ENCODE peak calls at places on chromosomes 16 and 17, in ten cellular contexts. M is HepG2, S is stomach, F is GM23248, D is tibial nerve, R is HCT116, Y is heart right ventricle, Q is BE2C, T is IMR-90, W is gastrocnemius medialis. U is an unnamed sample.

GRCh38 chr17:29237476-29238132 is 9.1 kb upstream of the CRYBA1 start:
- DNase-seq in Q (no peak), D (no peak), Y (no peak), T (peak; percentile 80), R (peak; percentile 51), W (no peak), F (peak; percentile 89), M (no peak), S (no peak), U (no peak)

GRCh38 chr17:18953231-18953728 is 1.3 kb downstream of the SLC5A10 start:
- DNase-seq in D (no peak), F (no peak), W (no peak), Y (no peak), M (no peak), S (no peak), Q (no peak), R (no peak), T (no peak), U (no peak)

GRCh38 chr17:4518901-4519300 is 20.2 kb downstream of the SPNS2 start:
- DNase-seq in T (no peak), F (no peak), M (no peak), Y (no peak), Q (no peak), W (no peak), D (no peak), R (no peak), S (no peak), U (no peak)

GRCh38 chr17:68325961-68326360 is 34.7 kb downstream of the ARSG start:
- DNase-seq in D (no peak), Q (no peak), F (no peak), S (no peak), M (no peak), W (no peak), R (no peak), T (no peak), Y (no peak), U (no peak)

GRCh38 chr17:74599023-74599399 is 6.9 kb upstream of the CD300LD start:
- DNase-seq in T (no peak), Q (no peak), D (no peak), M (no peak), W (no peak), Y (no peak), F (peak; percentile 7), S (no peak), R (no peak), U (no peak)

GRCh38 chr16:15053904-15054303 is 2.0 kb downstream of the NTAN1 start:
- DNase-seq in D (no peak), R (no peak), T (no peak), S (no peak), Y (no peak), F (no peak), M (no peak), W (no peak), Q (no peak), U (no peak)

GRCh38 chr17:78781339-78782304 is at the start of gene CYTH1:
- DNase-seq in R (no peak), D (no peak), Y (peak; percentile 63), Q (peak; percentile 61), F (peak; percentile 70), T (no peak), M (no peak), W (no peak), S (peak; percentile 45), U (peak; percentile 46)

GRCh38 chr16:47461598-47462266 is 601 bp downstream of the PHKB start:
- DNase-seq in S (no peak), Y (no peak), W (peak; percentile 9), M (peak; percentile 68), Q (no peak), F (peak; percentile 70), R (peak; percentile 40), D (no peak), T (peak; percentile 48), U (peak; percentile 68)

GRCh38 chr17:59627269-59627668 is 7.6 kb downstream of the CLTC start:
- DNase-seq in S (no peak), D (no peak), R (no peak), W (no peak), T (peak; percentile 67), Q (no peak), F (peak; percentile 52), M (no peak), Y (no peak), U (no peak)

GRCh38 chr16:21646721-21647561 is 5.5 kb downstream of the IGSF6 start:
- DNase-seq in Q (no peak), M (no peak), W (no peak), Y (no peak), T (no peak), F (no peak), R (no peak), S (peak; percentile 35), D (no peak), U (no peak)

GRCh38 chr17:2594657-2595085 is 1.2 kb downstream of the PAFAH1B1 start:
- DNase-seq in S (no peak), W (no peak), T (no peak), R (no peak), D (no peak), M (no peak), F (peak; percentile 43), Y (no peak), Q (no peak), U (no peak)

GRCh38 chr16:67390816-67391423 is 2.4 kb downstream of the TPPP3 start:
- DNase-seq in Q (no peak), T (no peak), D (no peak), Y (no peak), S (no peak), M (no peak), F (no peak), R (no peak), W (no peak), U (no peak)

GRCh38 chr16:56886826-56887225 is 21.8 kb downstream of the SLC12A3 start:
- DNase-seq in W (no peak), T (no peak), Q (no peak), R (no peak), D (no peak), M (no peak), F (no peak), S (no peak), Y (no peak), U (no peak)
- H3K27me3 ChIP-seq in W (no peaks in the 10 kb centered on the region), T (peaks cover 16% of the 10 kb centered on the region), Q (no peaks in the 10 kb centered on the region), R (no peaks in the 10 kb centered on the region), D (no peaks in the 10 kb centered on the region), M (peaks cover 4% of the 10 kb centered on the region), F (no peaks in the 10 kb centered on the region), S (no peaks in the 10 kb centered on the region), Y (no peaks in the 10 kb centered on the region), U (no peaks in the 10 kb centered on the region)

GRCh38 chr17:70736375-70736957 is 567.1 kb downstream of the KCNJ2 start:
- DNase-seq in Q (no peak), W (no peak), R (no peak), D (no peak), Y (no peak), S (no peak), M (no peak), T (no peak), F (no peak), U (no peak)
- H3K27me3 ChIP-seq in Q (peaks cover 14% of the 10 kb centered on the region), W (no peaks in the 10 kb centered on the region), R (no peaks in the 10 kb centered on the region), D (no peaks in the 10 kb centered on the region), Y (no peaks in the 10 kb centered on the region), S (no peaks in the 10 kb centered on the region), M (no peaks in the 10 kb centered on the region), T (no peaks in the 10 kb centered on the region), F (no peaks in the 10 kb centered on the region), U (no peaks in the 10 kb centered on the region)

DNA sequence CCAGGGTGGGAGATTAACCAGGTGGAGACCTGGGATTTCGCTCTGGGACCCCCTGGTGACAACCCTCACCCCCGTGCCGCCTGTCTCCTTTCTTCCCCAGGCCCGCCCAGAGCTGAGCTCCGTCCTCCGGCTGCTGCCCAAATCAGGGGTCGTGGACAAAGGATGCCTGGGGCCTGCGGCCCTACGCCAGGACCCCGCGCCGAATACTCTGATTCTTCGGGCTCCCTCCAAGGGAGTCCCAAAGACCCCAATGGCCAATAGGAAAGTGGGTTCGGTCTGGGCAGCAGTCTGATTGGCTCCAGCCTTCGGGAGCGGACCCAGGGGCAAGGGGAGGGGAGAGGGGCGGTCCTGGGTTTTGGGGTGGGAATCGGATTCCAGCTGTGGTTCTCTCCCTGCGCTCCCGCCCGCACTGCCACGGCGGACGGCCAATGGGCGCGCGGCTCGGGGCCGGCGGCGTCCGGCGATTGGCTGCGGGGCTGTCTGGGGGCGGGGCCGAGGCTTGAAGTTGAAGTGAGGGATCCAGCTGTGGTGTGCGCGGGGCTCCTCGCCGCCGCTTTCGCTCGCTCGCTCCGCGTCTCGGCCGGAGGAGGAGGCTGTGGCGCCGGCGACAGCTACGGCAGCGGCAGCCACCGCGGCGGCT is at the start of gene CACNA1G:
- DNase-seq in Q (peak; percentile 94), Y (peak; percentile 92), W (peak; percentile 81), T (peak; percentile 70), D (peak; percentile 85), R (peak; percentile 80), S (peak; percentile 88), F (peak; percentile 95), M (peak; percentile 71), U (peak; percentile 84)
- H3K27me3 ChIP-seq in Q (peaks cover 39% of the 10 kb centered on the region), Y (peaks cover 56% of the 10 kb centered on the region), W (peaks cover 54% of the 10 kb centered on the region), T (peaks cover 65% of the 10 kb centered on the region), D (peaks cover 3% of the 10 kb centered on the region), R (no peaks in the 10 kb centered on the region), S (peaks cover 63% of the 10 kb centered on the region), F (peaks cover 6% of the 10 kb centered on the region), M (peaks cover 40% of the 10 kb centered on the region), U (peaks cover 23% of the 10 kb centered on the region)

GRCh38 chr16:84738255-84739038 is 38.6 kb downstream of the USP10 start:
- DNase-seq in F (peak; percentile 78), T (peak; percentile 70), W (peak; percentile 49), S (peak; percentile 82), D (peak; percentile 71), Y (peak; percentile 58), M (peak; percentile 78), Q (peak; percentile 82), R (peak; percentile 85), U (peak; percentile 77)

GRCh38 chr16:84732674-84733352 is 33.0 kb downstream of the USP10 start:
- DNase-seq in Q (no peak), S (no peak), M (no peak), R (no peak), W (no peak), T (no peak), D (no peak), F (no peak), Y (no peak), U (no peak)

GRCh38 chr16:84737192-84737591 is 37.4 kb downstream of the USP10 start:
- DNase-seq in Q (no peak), W (no peak), D (no peak), S (no peak), Y (no peak), M (no peak), F (no peak), T (no peak), R (no peak), U (no peak)

GRCh38 chr16:84737658-84738057 is 37.9 kb downstream of the USP10 start:
- DNase-seq in Y (no peak), M (no peak), S (peak; percentile 62), T (no peak), F (no peak), Q (no peak), D (no peak), R (no peak), W (no peak), U (peak; percentile 43)

DNA sequence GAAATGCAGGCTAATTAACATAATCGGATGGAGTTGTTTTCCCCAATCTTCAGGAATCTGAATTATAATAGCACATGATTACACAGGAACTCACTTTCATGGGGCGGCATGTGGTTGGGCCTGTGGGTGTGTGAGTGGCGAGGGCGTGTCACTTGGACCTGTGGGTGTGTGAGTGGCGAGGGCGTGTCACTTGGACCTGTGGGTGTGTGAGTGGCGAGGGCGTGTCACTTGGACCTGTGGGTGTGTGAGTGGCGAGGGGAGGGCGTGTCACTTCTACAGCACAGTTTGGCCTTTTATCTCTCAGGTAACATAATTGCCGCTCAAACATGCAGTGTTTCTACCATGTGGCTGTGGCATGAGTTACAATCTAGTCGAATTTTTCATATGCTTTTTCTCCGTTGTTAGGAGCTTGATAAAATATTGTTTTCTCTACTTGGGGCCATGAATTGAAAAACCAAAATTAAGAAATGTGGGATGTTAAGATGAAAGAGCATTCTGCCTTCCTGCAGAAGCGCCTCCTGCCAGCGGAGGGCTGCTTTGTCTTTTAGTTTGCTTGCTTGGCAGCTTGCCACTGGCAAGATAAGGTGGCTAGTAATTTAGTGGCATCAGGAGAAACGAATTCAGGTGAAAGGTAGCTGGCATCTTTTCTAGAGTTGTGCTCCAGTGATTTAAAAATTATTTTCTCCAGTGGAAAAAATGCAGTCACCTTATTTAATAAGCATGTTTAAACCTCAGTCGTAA is 36.2 kb downstream of the USP10 start:
- DNase-seq in W (no peak), D (no peak), M (peak; percentile 46), R (no peak), T (no peak), Q (peak; percentile 56), S (peak; percentile 68), Y (no peak), F (no peak), U (peak; percentile 63)
- H3K27me3 ChIP-seq in W (no peaks in the 10 kb centered on the region), D (no peaks in the 10 kb centered on the region), M (no peaks in the 10 kb centered on the region), R (no peaks in the 10 kb centered on the region), T (no peaks in the 10 kb centered on the region), Q (no peaks in the 10 kb centered on the region), S (no peaks in the 10 kb centered on the region), Y (no peaks in the 10 kb centered on the region), F (no peaks in the 10 kb centered on the region), U (no peaks in the 10 kb centered on the region)

U was measured in body of pancreas.